ENCODE peak calls at places on chromosomes 5 and 9, in eight cellular contexts. D is Calu3; M is SK-N-DZ; Z is putamen; E is activated CD8-positive, alpha-beta memory T cell treated with anti-CD3 and anti-CD28 coated beads, Interleukin-2, amount 50 U/mL, for 4 hours; B is activated gamma-delta T cell treated with anti-CD3 and anti-CD28 coated beads, Interleukin-2, amount 50 U/mL, for 16 hours; T is activated CD4-positive, alpha-beta T cell treated with anti-CD3 and anti-CD28 coated beads for 48 hours; I is neuronal stem cell. L is an unnamed sample.

GRCh38 chr9:76905984-76906861 is at the start of gene PRUNE2:
- DNase-seq in D (peak), M (peak), Z (peak), E (no peak), B (no peak), T (peak), I (peak), L (no peak)

GRCh38 chr9:25678147-25678666 is at the start of gene TUSC1:
- DNase-seq in D (peak), M (peak), Z (peak), E (no peak), B (no peak), T (peak), I (peak), L (peak)

GRCh38 chr5:80059354-80059980 is 24.3 kb downstream of the THBS4 start:
- DNase-seq in D (no peak), M (no peak), Z (no peak), E (no peak), B (no peak), T (no peak), I (no peak), L (no peak)

GRCh38 chr5:96172436-96172835 is 210.8 kb upstream of the ELL2 start:
- DNase-seq in D (no peak), M (no peak), Z (no peak), E (no peak), B (no peak), T (no peak), I (no peak), L (no peak)

GRCh38 chr9:69307446-69308216 is 17.4 kb upstream of the ENTREP1 start:
- DNase-seq in D (no peak), M (no peak), Z (no peak), E (no peak), B (no peak), T (no peak), I (peak), L (no peak)

GRCh38 chr5:32504923-32505596 is 60.5 kb upstream of the ZFR start:
- DNase-seq in D (no peak), M (peak), Z (peak), E (no peak), B (no peak), T (no peak), I (no peak), L (peak)

GRCh38 chr9:37926737-37927590 is 23.0 kb upstream of the SLC25A51 start:
- DNase-seq in D (no peak), M (no peak), Z (no peak), E (no peak), B (no peak), T (no peak), I (no peak), L (no peak)

GRCh38 chr5:56161927-56162326 is 71.2 kb downstream of the ANKRD55 start:
- DNase-seq in D (no peak), M (no peak), Z (no peak), E (no peak), B (no peak), T (no peak), I (no peak), L (no peak)

GRCh38 chr5:120730214-120730613 is 266.1 kb downstream of the PRR16 start:
- DNase-seq in D (no peak), M (no peak), Z (no peak), E (no peak), B (no peak), T (no peak), I (no peak), L (no peak)

GRCh38 chr5:146048994-146049703 is 56.2 kb downstream of the PLAC8L1 start:
- DNase-seq in D (peak), M (peak), Z (peak), E (no peak), B (no peak), T (peak), I (peak), L (peak)

GRCh38 chr5:14221768-14222167 is 78.6 kb downstream of the TRIO start:
- DNase-seq in D (no peak), M (no peak), Z (no peak), E (no peak), B (no peak), T (no peak), I (no peak), L (no peak)

GRCh38 chr5:113488645-113489184 is 462 bp upstream of the MCC start:
- DNase-seq in D (peak), M (no peak), Z (no peak), E (no peak), B (no peak), T (no peak), I (no peak), L (no peak)

GRCh38 chr9:116868212-116868611 is 181.1 kb downstream of the TRIM32 start:
- DNase-seq in D (peak), M (no peak), Z (no peak), E (no peak), B (no peak), T (no peak), I (no peak), L (no peak)

GRCh38 chr9:117485176-117485575 is 70.3 kb upstream of the ASTN2 start:
- DNase-seq in D (no peak), M (no peak), Z (no peak), E (no peak), B (no peak), T (no peak), I (no peak), L (no peak)

GRCh38 chr5:112848116-112848811 is 12.8 kb upstream of the SRP19 start:
- DNase-seq in D (peak), M (peak), Z (peak), E (no peak), B (no peak), T (no peak), I (peak), L (peak)

GRCh38 chr5:3542158-3542557 is 53.5 kb upstream of the IRX1 start:
- DNase-seq in D (no peak), M (no peak), Z (no peak), E (no peak), B (no peak), T (no peak), I (no peak), L (no peak)

GRCh38 chr9:72351538-72352453 is 13.2 kb downstream of the ZFAND5 start:
- DNase-seq in D (no peak), M (no peak), Z (no peak), E (no peak), B (no peak), T (peak), I (no peak), L (no peak)

GRCh38 chr5:53023969-53024368 is 34.8 kb downstream of the ITGA2 start:
- DNase-seq in D (no peak), M (no peak), Z (no peak), E (no peak), B (no peak), T (no peak), I (no peak), L (no peak)

GRCh38 chr9:114551750-114552685 is 35.6 kb upstream of the ATP6V1G1 start:
- DNase-seq in D (peak), M (no peak), Z (no peak), E (no peak), B (no peak), T (no peak), I (no peak), L (no peak)

GRCh38 chr5:54669845-54670635 is 152.5 kb downstream of the SNX18 start:
- DNase-seq in D (no peak), M (no peak), Z (no peak), E (no peak), B (no peak), T (no peak), I (no peak), L (no peak)

GRCh38 chr5:56638768-56639238 is 176.5 kb upstream of the MAP3K1 start:
- DNase-seq in D (peak), M (no peak), Z (no peak), E (no peak), B (no peak), T (no peak), I (no peak), L (no peak)

GRCh38 chr5:180866296-180866695 is 5.2 kb upstream of the ZFP62 start:
- DNase-seq in D (no peak), M (no peak), Z (no peak), E (no peak), B (no peak), T (no peak), I (no peak), L (no peak)

GRCh38 chr9:79741381-79741780 is 169.6 kb downstream of the TLE4 start:
- DNase-seq in D (no peak), M (no peak), Z (no peak), E (no peak), B (no peak), T (no peak), I (no peak), L (no peak)

GRCh38 chr9:96302021-96302420 is at the start of gene HSD17B3:
- DNase-seq in D (no peak), M (no peak), Z (no peak), E (no peak), B (no peak), T (no peak), I (no peak), L (no peak)

GRCh38 chr5:151082274-151082902 is 1.6 kb upstream of the TNIP1 start:
- DNase-seq in D (peak), M (peak), Z (peak), E (no peak), B (no peak), T (no peak), I (peak), L (no peak)

GRCh38 chr9:90974007-90974406 is 172.4 kb downstream of the SYK start:
- DNase-seq in D (no peak), M (no peak), Z (no peak), E (no peak), B (no peak), T (no peak), I (no peak), L (no peak)

GRCh38 chr5:126422994-126423788 is at the start of gene GRAMD2B:
- DNase-seq in D (peak), M (no peak), Z (peak), E (peak), B (peak), T (peak), I (peak), L (peak)

GRCh38 chr5:135308752-135309151 is 90.3 kb downstream of the MACROH2A1 start:
- DNase-seq in D (no peak), M (no peak), Z (no peak), E (no peak), B (no peak), T (no peak), I (no peak), L (no peak)

GRCh38 chr9:11340656-11341055 is 727.9 kb upstream of the PTPRD start:
- DNase-seq in D (no peak), M (no peak), Z (no peak), E (no peak), B (no peak), T (no peak), I (no peak), L (no peak)

GRCh38 chr5:137400571-137400970 is 98.6 kb downstream of the SPOCK1 start:
- DNase-seq in D (no peak), M (no peak), Z (no peak), E (no peak), B (no peak), T (no peak), I (no peak), L (no peak)

L was measured in tibial nerve.